ENCODE peak calls at places on chromosomes 16 and 17, in six cellular contexts. N is HCT116, T is thoracic aorta, P is upper lobe of right lung, K is ascending aorta, S is aorta. Y is an unnamed sample.

GRCh38 chr16:3195975-3196374 is 8.0 kb downstream of the OR1F1 start:
- DNase-seq in P (no peak), S (no peak), K (no peak), N (no peak), T (no peak), Y (no peak)

GRCh38 chr17:60139438-60140285 is 10.1 kb upstream of the CA4 start:
- DNase-seq in T (no peak), P (peak; percentile 87), K (peak; percentile 77), S (peak; percentile 83), N (peak; percentile 12), Y (no peak)

GRCh38 chr16:57150682-57151330 is 35.0 kb downstream of the PSME3IP1 start:
- DNase-seq in S (no peak), K (no peak), T (no peak), P (no peak), N (no peak), Y (no peak)

GRCh38 chr17:79810138-79811027 is 13.5 kb upstream of the CBX8 start:
- DNase-seq in T (no peak), S (peak; percentile 77), K (no peak), P (no peak), N (peak; percentile 70), Y (no peak)

GRCh38 chr17:77572065-77572601 is 386.4 kb upstream of the TNRC6C start:
- DNase-seq in T (no peak), P (peak; percentile 33), S (no peak), N (no peak), K (peak; percentile 60), Y (no peak)

GRCh38 chr16:47851026-47851610 is 304.7 kb downstream of the ABCC12 start:
- DNase-seq in S (no peak), K (no peak), P (no peak), T (no peak), N (no peak), Y (no peak)

GRCh38 chr16:2026461-2027023 is at the start of gene NHERF2:
- DNase-seq in T (no peak), S (no peak), N (no peak), P (peak; percentile 77), K (no peak), Y (no peak)

GRCh38 chr16:75579435-75579834 is 13.3 kb downstream of the GABARAPL2 start:
- DNase-seq in N (no peak), K (no peak), S (no peak), T (no peak), P (no peak), Y (no peak)

GRCh38 chr16:57308041-57308440 is 23.6 kb upstream of the PLLP start:
- DNase-seq in N (no peak), T (no peak), P (no peak), S (no peak), K (no peak), Y (no peak)

GRCh38 chr17:58341861-58342475 is 10.0 kb downstream of the SUPT4H1 start:
- DNase-seq in N (no peak), T (no peak), S (no peak), P (peak; percentile 27), K (no peak), Y (no peak)

GRCh38 chr17:58338907-58339774 is 10.5 kb upstream of the TSPOAP1 start:
- DNase-seq in T (no peak), P (peak; percentile 85), K (no peak), S (peak; percentile 79), N (no peak), Y (no peak)

GRCh38 chr17:58340623-58340876 is 11.5 kb downstream of the SUPT4H1 start:
- DNase-seq in P (no peak), T (no peak), K (no peak), N (no peak), S (no peak), Y (no peak)

GRCh38 chr17:58338454-58338841 is 9.9 kb upstream of the TSPOAP1 start:
- DNase-seq in K (no peak), N (no peak), S (no peak), T (no peak), P (no peak), Y (no peak)

DNA sequence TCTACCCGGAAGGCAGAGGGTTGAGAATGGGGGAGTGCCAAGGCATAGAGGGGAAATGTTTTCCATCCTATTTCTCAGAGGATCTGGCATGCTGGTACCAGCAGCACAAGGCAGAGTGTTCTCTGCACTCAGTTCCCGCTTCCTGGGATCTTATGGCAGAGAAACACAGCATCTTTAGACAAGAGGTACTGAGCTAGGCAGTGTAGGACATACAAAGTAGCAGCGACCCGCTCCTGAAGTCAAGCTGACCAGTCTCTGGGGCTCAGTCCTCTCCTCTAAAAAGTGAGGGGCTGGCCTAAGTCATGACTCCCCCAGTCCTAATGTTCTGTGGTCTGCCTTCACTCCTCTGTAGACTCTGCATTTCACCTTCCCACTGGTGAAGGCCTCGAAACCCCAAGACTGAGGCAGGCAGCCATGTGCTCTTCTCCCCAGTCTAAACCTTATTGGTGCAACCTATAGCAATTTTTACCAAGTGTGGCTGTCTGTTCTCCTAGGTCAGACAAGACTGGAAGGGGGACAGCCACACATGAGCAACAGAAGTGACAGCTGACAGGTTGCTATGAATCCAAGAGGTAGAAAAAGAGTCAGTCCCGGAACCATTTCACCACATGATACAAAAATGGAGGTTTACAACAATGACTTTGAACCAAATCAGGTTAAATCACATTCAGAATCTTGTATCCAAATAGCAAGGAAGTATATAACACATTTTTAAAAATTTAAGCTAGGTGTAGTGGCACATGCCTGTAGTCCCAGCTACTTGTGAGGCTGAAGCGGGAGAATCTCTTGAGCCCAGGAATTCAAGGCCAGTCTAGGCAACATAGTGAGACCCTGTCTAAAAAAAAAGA is 11.4 kb upstream of the TSPOAP1 start:
- DNase-seq in K (no peak), S (no peak), T (no peak), P (peak; percentile 27), N (no peak), Y (no peak)
- H3K4me1 ChIP-seq in K (peaks cover 3% of the 10 kb centered on the region), S (no peaks in the 10 kb centered on the region), T (peaks cover 19% of the 10 kb centered on the region), P (peaks cover 38% of the 10 kb centered on the region), N (peaks cover 17% of the 10 kb centered on the region), Y (peaks cover 14% of the 10 kb centered on the region)

GRCh38 chr17:75544250-75544649 is 18.8 kb downstream of the LLGL2 start:
- DNase-seq in P (no peak), T (no peak), N (no peak), K (no peak), S (no peak), Y (no peak)

GRCh38 chr17:75549246-75550138 is 24.0 kb downstream of the LLGL2 start:
- DNase-seq in T (no peak), S (no peak), N (peak; percentile 63), P (peak; percentile 94), K (no peak), Y (peak; percentile 57)

GRCh38 chr17:75548839-75549238 is 23.3 kb downstream of the LLGL2 start:
- DNase-seq in N (no peak), T (no peak), K (no peak), P (no peak), S (no peak), Y (no peak)

GRCh38 chr17:75546181-75546580 is 20.7 kb downstream of the LLGL2 start:
- DNase-seq in T (no peak), S (no peak), N (no peak), K (no peak), P (no peak), Y (no peak)

GRCh38 chr17:75547091-75547490 is 21.6 kb downstream of the LLGL2 start:
- DNase-seq in N (no peak), K (no peak), T (no peak), S (no peak), P (no peak), Y (no peak)
- H3K27ac ChIP-seq in N (no peak overlapping the region), K (no peak overlapping the region), T (no peak overlapping the region), S (no peak overlapping the region), P (no peak overlapping the region), Y (no peak overlapping the region)

DNA sequence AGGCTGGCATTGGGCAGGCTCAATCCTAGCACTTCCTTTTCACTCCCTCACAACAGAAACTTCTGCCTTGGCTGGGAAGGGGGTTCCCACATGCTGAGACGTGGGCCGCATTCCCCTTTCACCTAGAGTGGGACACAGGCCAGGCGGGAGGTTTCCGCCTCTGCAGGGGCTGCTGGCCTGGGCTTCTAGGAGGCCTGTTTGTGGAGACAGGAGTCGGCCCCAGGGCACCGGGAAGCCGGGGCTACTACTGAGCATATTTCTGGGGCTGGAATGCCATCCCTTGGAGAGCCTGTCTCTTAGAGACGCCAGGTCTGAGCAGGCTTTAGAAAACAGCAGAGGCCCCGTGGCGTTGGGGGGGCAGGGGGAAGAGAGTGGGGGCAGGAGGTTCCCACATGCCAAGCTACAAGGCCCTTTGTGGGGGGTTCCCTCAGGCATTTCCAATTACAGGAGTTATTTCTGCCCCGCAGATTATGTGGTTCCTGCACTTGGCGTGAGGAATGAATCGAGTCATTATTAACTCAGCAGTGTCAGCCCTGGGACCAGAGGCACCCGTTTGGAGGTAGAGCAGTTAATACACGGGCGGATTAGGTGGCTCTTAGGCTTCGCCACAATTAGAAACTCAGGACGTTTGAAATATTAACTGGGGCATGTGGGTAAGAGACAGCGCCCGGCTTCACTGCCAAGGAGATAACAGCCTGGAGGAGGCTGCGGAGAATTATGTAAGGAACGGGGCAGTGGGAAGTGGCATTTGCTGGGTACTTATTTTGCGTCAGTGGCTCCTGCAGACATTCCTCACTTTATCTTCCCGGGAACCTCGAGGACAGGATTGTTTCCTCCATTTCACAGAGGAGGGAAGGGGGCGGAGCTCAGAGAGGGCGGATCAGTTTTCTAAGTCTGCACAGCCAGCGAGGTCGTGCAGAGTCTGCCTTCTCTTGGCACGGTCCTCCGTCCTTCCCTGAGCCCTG is 162.5 kb downstream of the MAF start:
- DNase-seq in N (no peak), P (peak; percentile 71), S (peak; percentile 71), T (no peak), K (no peak), Y (no peak)
- H3K4me3 ChIP-seq in N (no peak overlapping the region), P (no peak overlapping the region), S (no peak overlapping the region), T (peak overlapping the region; percentile 63), K (peak overlapping the region; percentile 21), Y (no peak overlapping the region)

GRCh38 chr17:58368860-58369213 is 16.8 kb upstream of the SUPT4H1 start:
- DNase-seq in P (no peak), S (no peak), T (no peak), K (no peak), N (no peak), Y (no peak)
- H3K4me1 ChIP-seq in P (no peaks in the 10 kb centered on the region), S (no peaks in the 10 kb centered on the region), T (no peaks in the 10 kb centered on the region), K (no peaks in the 10 kb centered on the region), N (peaks cover 31% of the 10 kb centered on the region), Y (no peaks in the 10 kb centered on the region)

GRCh38 chr17:40158438-40158837 is 18.1 kb downstream of the CASC3 start:
- DNase-seq in S (no peak), T (no peak), N (no peak), K (no peak), P (no peak), Y (no peak)
- H3K27ac ChIP-seq in S (no peak overlapping the region), T (no peak overlapping the region), N (no peak overlapping the region), K (peak overlapping the region; percentile 27), P (peak overlapping the region; percentile 59), Y (no peak overlapping the region)

Y was measured in iPS DF 6.9.